ENCODE peak calls at places on chromosomes 12 and 14, in four cellular contexts. I, T, H and Y are unnamed samples.
A peak's percentile ranks its signal among the peaks of the same experiment; 100 is the strongest.

GRCh38 chr12:6905414-6906040 is 905 bp downstream of the LRRC23 start:
- DNase-seq in T (no peak), I (no peak), H (no peak), Y (no peak)

GRCh38 chr12:8779281-8779680 is 43.1 kb upstream of the A2ML1 start:
- DNase-seq in T (no peak), H (no peak), I (no peak), Y (no peak)

GRCh38 chr14:47392351-47392750 is 283.1 kb downstream of the MDGA2 start:
- DNase-seq in T (no peak), I (no peak), H (no peak), Y (no peak)

GRCh38 chr14:105806568-105806967 is 280.2 kb downstream of the TMEM121 start:
- DNase-seq in T (no peak), I (no peak), H (no peak), Y (no peak)

GRCh38 chr12:40557980-40558379 is 134.3 kb upstream of the CNTN1 start:
- DNase-seq in T (no peak), H (no peak), I (no peak), Y (no peak)

GRCh38 chr12:77388611-77389265 is 323.4 kb upstream of the E2F7 start:
- DNase-seq in H (no peak), T (no peak), I (no peak), Y (no peak)

GRCh38 chr12:15423629-15424028 is 101.3 kb downstream of the PTPRO start:
- DNase-seq in T (no peak), H (no peak), I (no peak), Y (no peak)

GRCh38 chr12:53102883-53103807 is at the start of gene SOAT2:
- DNase-seq in I (no peak), T (peak; percentile 31), H (peak; percentile 79), Y (no peak)

GRCh38 chr12:46887870-46888269 is 62.1 kb upstream of the SLC38A4 start:
- DNase-seq in H (no peak), I (no peak), T (no peak), Y (no peak)

GRCh38 chr12:57451233-57451778 is 3.8 kb upstream of the INHBE start:
- DNase-seq in I (no peak), T (no peak), H (no peak), Y (no peak)

GRCh38 chr12:54389139-54389508 is 4.6 kb upstream of the ZNF385A start:
- DNase-seq in T (no peak), H (no peak), I (no peak), Y (no peak)
- TF ChIP-seq CTCF in T (no peak), H (no peak), I (no peak), Y (no peak)

GRCh38 chr12:104609083-104609844 is 152.5 kb downstream of the CHST11 start:
- DNase-seq in T (no peak), I (no peak), H (no peak), Y (no peak)
- TF ChIP-seq CTCF in T (no peak), I (no peak), H (no peak), Y (no peak)

GRCh38 chr12:106138646-106139421 is at the start of gene NUAK1:
- DNase-seq in H (no peak), I (peak; percentile 45), T (peak; percentile 87), Y (no peak)
- TF ChIP-seq CTCF in H (no peak), I (no peak), T (no peak), Y (no peak)

GRCh38 chr12:48084841-48085460 is 20.9 kb downstream of the SENP1 start:
- DNase-seq in H (no peak), T (no peak), I (no peak), Y (no peak)

GRCh38 chr12:48080285-48080684 is 25.6 kb downstream of the SENP1 start:
- DNase-seq in T (no peak), H (no peak), I (no peak), Y (no peak)

GRCh38 chr12:48086327-48086726 is 19.6 kb downstream of the SENP1 start:
- DNase-seq in T (no peak), H (no peak), I (no peak), Y (no peak)

GRCh38 chr12:48080821-48081220 is 25.1 kb downstream of the SENP1 start:
- DNase-seq in T (no peak), H (no peak), I (no peak), Y (no peak)

DNA sequence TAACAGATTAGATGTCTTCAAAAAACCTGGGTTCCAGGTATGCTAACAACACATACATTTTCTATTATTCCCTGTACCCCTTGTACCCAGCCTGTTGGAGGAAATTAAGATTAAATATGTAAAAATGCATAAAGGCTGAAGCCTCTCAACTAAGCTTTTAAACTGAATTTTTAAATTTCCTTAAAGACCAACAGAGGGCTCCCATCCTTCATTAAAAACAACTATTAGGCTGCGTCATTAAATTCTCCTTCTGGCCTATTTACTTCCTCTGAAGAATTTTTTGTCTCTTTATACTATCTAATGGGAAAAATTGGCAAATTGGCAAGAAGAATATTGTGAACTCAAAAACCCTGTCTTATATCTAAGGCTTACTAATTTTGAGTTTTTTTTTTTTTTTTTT is 21.8 kb downstream of the SENP1 start:
- DNase-seq in I (no peak), H (peak; percentile 36), T (no peak), Y (no peak)
- TF ChIP-seq CTCF in I (no peak), H (peak; percentile 69), T (peak; percentile 33), Y (peak; percentile 37)